ENCODE peak calls at places on chromosomes 7 and 10, in nine cellular contexts. W is pancreas; D is gastrocnemius medialis; M is cardiac fibroblast; G is breast epithelium; Y is H4; S is stimulated activated naive CD8-positive, alpha-beta T cell treated with anti-CD3 and anti-CD28 coated beads, Interleukin-15, Interleukin-2, amounts not matched to agents 100 U/mL and 50 U/mL, for 24 hours; T is 8988T; A is NCI-H2081. X is an unnamed sample.

GRCh38 chr10:124599588-124600050 is 138.0 kb downstream of the LHPP start:
- DNase-seq in Y (no peak), S (no peak), W (no peak), D (no peak), A (no peak), M (no peak), G (no peak), T (no peak), X (no peak)

GRCh38 chr10:111109506-111110242 is 32.8 kb downstream of the ADRA2A start:
- DNase-seq in A (no peak), D (no peak), S (no peak), W (no peak), G (no peak), M (no peak), T (no peak), Y (no peak), X (no peak)

GRCh38 chr10:59779656-59780521 is 26.6 kb upstream of the MRLN start:
- DNase-seq in S (no peak), M (no peak), T (no peak), A (no peak), W (no peak), G (no peak), D (no peak), Y (no peak), X (peak)

GRCh38 chr10:28400678-28401077 is 97.8 kb upstream of the MPP7 start:
- DNase-seq in Y (no peak), A (no peak), G (no peak), D (no peak), W (no peak), T (no peak), M (no peak), S (no peak), X (no peak)

GRCh38 chr10:29921071-29921446 is 138.3 kb downstream of the JCAD start:
- DNase-seq in T (no peak), A (no peak), D (no peak), S (no peak), M (no peak), Y (no peak), G (no peak), W (no peak), X (no peak)

GRCh38 chr10:33805831-33806230 is 471.4 kb upstream of the NRP1 start:
- DNase-seq in M (peak), Y (no peak), T (no peak), D (no peak), W (no peak), A (no peak), G (no peak), S (no peak), X (no peak)

GRCh38 chr10:17075510-17075909 is 54.1 kb downstream of the CUBN start:
- DNase-seq in S (no peak), M (peak), W (no peak), Y (peak), G (no peak), D (no peak), T (no peak), A (no peak), X (peak)

GRCh38 chr7:104137971-104138370 is 69.8 kb downstream of the ORC5 start:
- DNase-seq in G (no peak), Y (peak), W (no peak), M (peak), S (no peak), D (no peak), A (no peak), T (no peak), X (peak)

GRCh38 chr7:13770305-13770704 is 219.2 kb downstream of the ETV1 start:
- DNase-seq in S (no peak), T (no peak), W (no peak), A (no peak), M (peak), D (no peak), G (no peak), Y (no peak), X (no peak)

GRCh38 chr7:141562543-141562942 is 11.3 kb downstream of the AGK start:
- DNase-seq in W (no peak), G (no peak), S (no peak), T (no peak), D (no peak), M (no peak), Y (no peak), A (no peak), X (no peak)

GRCh38 chr7:107799645-107800264 is 3.3 kb downstream of the SLC26A3 start:
- DNase-seq in Y (no peak), S (no peak), M (no peak), G (no peak), W (peak), A (no peak), T (no peak), D (no peak), X (no peak)

GRCh38 chr10:58651040-58651439 is 138.4 kb downstream of the BICC1 start:
- DNase-seq in A (peak), T (no peak), Y (peak), W (no peak), D (no peak), M (peak), S (no peak), G (no peak), X (peak)

GRCh38 chr10:79229081-79229541 is 118.2 kb upstream of the PPIF start:
- DNase-seq in D (no peak), T (no peak), W (no peak), A (peak), M (no peak), S (no peak), Y (no peak), G (no peak), X (no peak)

GRCh38 chr10:86265877-86266259 is 100.7 kb downstream of the GRID1 start:
- DNase-seq in G (no peak), W (no peak), S (no peak), A (no peak), D (no peak), Y (no peak), T (no peak), M (no peak), X (no peak)

GRCh38 chr10:80415734-80416281 is 7.5 kb downstream of the PRXL2A start:
- DNase-seq in T (no peak), Y (no peak), A (no peak), M (peak), G (no peak), W (no peak), D (no peak), S (no peak), X (no peak)

GRCh38 chr10:124992462-124993344 is 50.8 kb downstream of the ZRANB1 start:
- DNase-seq in A (peak), W (peak), S (peak), D (no peak), T (no peak), Y (peak), G (no peak), M (peak), X (no peak)

GRCh38 chr7:128406147-128406985 is 3.4 kb downstream of the IMPDH1 start:
- DNase-seq in Y (no peak), M (no peak), S (no peak), G (no peak), D (no peak), A (no peak), W (no peak), T (no peak), X (no peak)

GRCh38 chr10:70106958-70107791 is 25.4 kb downstream of the AIFM2 start:
- DNase-seq in S (peak), D (no peak), W (no peak), T (no peak), G (no peak), A (no peak), Y (no peak), M (no peak), X (no peak)

X was measured in skeletal muscle cell.